ENCODE peak calls at places on chromosomes 11 and 22, in seven cellular contexts. B is MCF 10A; N is transverse colon; T is endothelial cell; W is activated CD8-positive, alpha-beta T cell treated with anti-CD3 and anti-CD28 coated beads for 36 hours; Y is cardiac muscle cell; S is adrenal gland. A is an unnamed sample.
A peak's percentile ranks its signal among the peaks of the same experiment; 100 is the strongest.

GRCh38 chr22:49638788-49639187 is 188.9 kb downstream of the BRD1 start:
- DNase-seq in B (peak; percentile 2), N (no peak), T (no peak), W (no peak), Y (no peak), S (peak; percentile 81), A (no peak)

GRCh38 chr22:41487037-41487963 is 18.4 kb downstream of the ACO2 start:
- DNase-seq in B (no peak), N (no peak), T (no peak), W (no peak), Y (no peak), S (no peak), A (no peak)

GRCh38 chr22:40709752-40710413 is 30.6 kb downstream of the MCHR1 start:
- DNase-seq in B (no peak), N (peak; percentile 25), T (no peak), W (no peak), Y (no peak), S (peak; percentile 70), A (no peak)

GRCh38 chr11:61187505-61188130 is 15.7 kb upstream of the PGA3 start:
- DNase-seq in B (peak; percentile 73), N (peak; percentile 77), T (peak; percentile 84), W (peak; percentile 95), Y (peak; percentile 89), S (peak; percentile 93), A (peak; percentile 97)

GRCh38 chr22:49674479-49674830 is 153.2 kb downstream of the BRD1 start:
- DNase-seq in B (no peak), N (no peak), T (no peak), W (no peak), Y (no peak), S (no peak), A (peak; percentile 16)

GRCh38 chr11:111413849-111414248 is 34.8 kb upstream of the POU2AF1 start:
- DNase-seq in B (no peak), N (no peak), T (no peak), W (peak; percentile 72), Y (no peak), S (no peak), A (no peak)

GRCh38 chr22:25110846-25111578 is 88.6 kb upstream of the CRYBB3 start:
- DNase-seq in B (peak; percentile 89), N (peak; percentile 68), T (peak; percentile 72), W (peak; percentile 68), Y (peak; percentile 83), S (peak; percentile 87), A (no peak)

GRCh38 chr11:132062031-132062430 is 691.6 kb downstream of the NTM start:
- DNase-seq in B (no peak), N (no peak), T (no peak), W (no peak), Y (no peak), S (no peak), A (no peak)

GRCh38 chr11:64918056-64918455 is 1.0 kb upstream of the ATG2A start:
- DNase-seq in B (peak; percentile 34), N (no peak), T (no peak), W (peak; percentile 33), Y (peak; percentile 27), S (no peak), A (no peak)

GRCh38 chr22:17334054-17334453 is 35.2 kb upstream of the CECR2 start:
- DNase-seq in B (no peak), N (no peak), T (no peak), W (no peak), Y (no peak), S (no peak), A (no peak)

GRCh38 chr11:3133456-3134217 is 31.5 kb downstream of the OSBPL5 start:
- DNase-seq in B (no peak), N (peak; percentile 4), T (no peak), W (no peak), Y (no peak), S (no peak), A (no peak)

GRCh38 chr22:24730864-24731263 is 43.7 kb downstream of the PIWIL3 start:
- DNase-seq in B (no peak), N (no peak), T (no peak), W (no peak), Y (no peak), S (no peak), A (no peak)

GRCh38 chr11:57567512-57568329 is at the start of gene UBE2L6:
- DNase-seq in B (peak; percentile 34), N (peak; percentile 87), T (peak; percentile 91), W (peak; percentile 74), Y (peak; percentile 88), S (peak; percentile 62), A (no peak)
- TF ChIP-seq CTCF in B (no peak), N (no peak), T (no peak), W (no peak), Y (no peak), S (no peak), A (no peak)

GRCh38 chr22:22799561-22799960 is 88.1 kb upstream of the IGLL5 start:
- DNase-seq in B (no peak), N (no peak), T (no peak), W (no peak), Y (no peak), S (no peak), A (no peak)

GRCh38 chr22:22800716-22801115 is 86.9 kb upstream of the IGLL5 start:
- DNase-seq in B (no peak), N (no peak), T (no peak), W (no peak), Y (no peak), S (no peak), A (no peak)

GRCh38 chr22:22803285-22803853 is 84.2 kb upstream of the IGLL5 start:
- DNase-seq in B (no peak), N (no peak), T (no peak), W (no peak), Y (no peak), S (no peak), A (no peak)

GRCh38 chr22:22798716-22799115 is 88.9 kb upstream of the IGLL5 start:
- DNase-seq in B (no peak), N (no peak), T (no peak), W (no peak), Y (no peak), S (no peak), A (no peak)

GRCh38 chr22:22802346-22802970 is 85.2 kb upstream of the IGLL5 start:
- DNase-seq in B (no peak), N (no peak), T (no peak), W (peak; percentile 66), Y (no peak), S (no peak), A (no peak)
- TF ChIP-seq CTCF in B (peak; percentile 9), N (no peak), T (no peak), W (peak; percentile 80), Y (peak; percentile 17), S (peak; percentile 12), A (no peak)

DNA sequence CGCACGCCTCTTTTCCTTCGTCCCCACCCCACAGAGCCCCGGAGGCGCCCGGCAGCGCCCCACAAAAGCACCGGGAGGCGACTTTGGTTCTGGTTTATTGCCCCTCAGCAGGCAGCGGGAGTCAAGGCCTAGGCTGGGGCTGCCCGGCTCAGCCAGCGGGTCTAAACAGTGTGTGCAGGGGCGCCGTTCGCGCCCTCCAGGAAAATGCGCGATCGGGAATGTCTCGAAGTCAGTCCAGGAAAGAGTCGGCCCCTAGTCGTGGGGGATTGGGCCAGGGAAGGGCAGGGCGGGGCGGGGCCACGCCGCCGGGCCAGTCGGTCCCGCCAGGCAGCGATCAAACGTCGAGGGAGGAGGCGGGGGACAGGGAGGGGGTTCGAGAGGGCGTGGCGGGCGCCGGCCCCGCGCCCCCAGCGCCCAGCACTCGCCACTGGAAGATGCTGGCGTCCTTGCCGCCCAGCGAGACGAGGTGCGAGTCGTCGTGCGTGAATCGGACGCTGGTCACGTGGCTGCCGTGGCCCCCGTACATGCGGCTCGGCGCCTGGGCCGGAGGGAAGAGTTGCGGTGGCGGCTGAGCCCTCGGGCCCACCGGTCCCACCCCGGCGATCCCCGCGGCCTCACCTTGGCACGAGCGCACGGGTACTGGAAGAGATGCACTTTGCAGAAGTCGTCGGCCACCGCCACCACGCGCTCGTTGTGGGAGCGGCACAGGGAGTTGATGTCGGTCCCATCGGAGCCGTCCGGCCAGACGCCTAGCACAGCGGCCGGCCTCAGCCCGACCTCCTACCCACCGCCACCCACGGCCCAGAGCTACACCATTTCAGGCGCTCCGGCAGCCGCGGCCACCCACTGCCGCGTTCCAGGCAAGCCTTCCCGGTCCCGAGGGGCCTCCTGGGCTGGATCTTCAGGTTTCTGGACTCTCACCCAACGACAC is 741 bp upstream of the MTA2 start:
- DNase-seq in B (no peak), N (peak; percentile 74), T (peak; percentile 47), W (peak; percentile 19), Y (peak; percentile 72), S (peak; percentile 84), A (no peak)
- TF ChIP-seq CTCF in B (no peak), N (no peak), T (no peak), W (no peak), Y (no peak), S (no peak), A (no peak)

GRCh38 chr11:77062924-77063323 is 3.8 kb upstream of the CAPN5 start:
- DNase-seq in B (peak; percentile 13), N (no peak), T (no peak), W (no peak), Y (no peak), S (peak; percentile 46), A (no peak)
- TF ChIP-seq CTCF in B (no peak), N (no peak), T (no peak), W (no peak), Y (peak; percentile 8), S (no peak), A (no peak)

GRCh38 chr22:31106001-31106571 is 1.3 kb downstream of the SELENOM start:
- DNase-seq in B (no peak), N (no peak), T (peak; percentile 26), W (no peak), Y (no peak), S (no peak), A (no peak)
- TF ChIP-seq CTCF in B (no peak), N (no peak), T (no peak), W (no peak), Y (peak; percentile 7), S (no peak), A (no peak)

DNA sequence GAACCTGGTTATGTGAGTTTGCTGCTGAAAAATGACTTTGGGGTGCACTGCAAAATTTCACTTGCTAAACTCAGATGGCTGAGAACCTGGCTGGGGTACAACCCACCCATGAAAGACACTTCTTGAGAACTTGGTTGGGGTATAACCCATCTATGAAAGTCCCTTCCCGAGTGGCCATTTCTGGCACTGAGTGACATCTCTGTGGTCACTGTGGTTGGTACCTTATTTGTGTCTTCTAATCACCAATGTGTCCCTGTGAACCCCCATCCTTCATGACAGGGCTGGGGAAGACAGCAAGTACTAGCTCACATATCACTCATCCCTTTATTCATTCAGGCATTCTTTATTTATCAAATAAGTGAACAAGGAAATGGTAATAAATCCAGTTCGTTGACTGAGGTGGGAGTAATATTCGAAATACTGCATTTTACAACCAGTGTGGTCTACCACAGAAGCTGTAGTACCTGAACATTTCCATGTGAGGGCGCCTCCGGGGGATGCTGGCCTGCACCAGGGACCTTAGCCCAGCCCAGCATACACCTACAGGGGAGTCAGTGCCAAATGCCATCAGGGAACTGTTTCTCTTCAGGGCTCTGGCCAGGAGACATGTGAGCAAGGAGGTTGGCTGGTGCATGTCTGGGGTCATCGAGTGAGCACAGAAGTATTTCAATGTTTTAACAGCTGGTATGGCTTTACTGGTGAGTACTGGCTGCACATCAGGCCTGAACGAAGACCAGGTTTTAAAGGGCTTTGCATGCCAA is 122.1 kb downstream of the CSNK2A3 start:
- DNase-seq in B (no peak), N (no peak), T (peak; percentile 58), W (peak; percentile 50), Y (peak; percentile 50), S (no peak), A (no peak)
- TF ChIP-seq CTCF in B (peak; percentile 20), N (no peak), T (peak; percentile 74), W (peak; percentile 58), Y (peak; percentile 25), S (peak; percentile 13), A (no peak)